ENCODE peak calls at places on chromosomes 12 and 14, in four cellular contexts. One of them, this sample, is unnamed.
A peak's percentile ranks its signal among the peaks of the same experiment; 100 is the strongest.

GRCh38 chr12:91017511-91018263 is 12.9 kb upstream of the EPYC start:
- DNase-seq in mammary epithelial cell: no peak
- DNase-seq in heart left ventricle: no peak
- DNase-seq in tibial nerve: peak; percentile 26
- DNase-seq in this sample: peak; percentile 18

GRCh38 chr12:110869035-110869434 is 22.2 kb downstream of the CCDC63 start:
- DNase-seq in tibial nerve: no peak
- DNase-seq in mammary epithelial cell: no peak
- DNase-seq in heart left ventricle: no peak
- DNase-seq in this sample: no peak

GRCh38 chr14:50225974-50226297 is 5.4 kb downstream of the SOS2 start:
- DNase-seq in tibial nerve: no peak
- DNase-seq in mammary epithelial cell: no peak
- DNase-seq in heart left ventricle: no peak
- DNase-seq in this sample: no peak

GRCh38 chr14:60241091-60241490 is 7.9 kb upstream of the PPM1A start:
- DNase-seq in mammary epithelial cell: no peak
- DNase-seq in heart left ventricle: no peak
- DNase-seq in tibial nerve: no peak
- DNase-seq in this sample: no peak

GRCh38 chr14:105909046-105909827 is 382.9 kb downstream of the TMEM121 start:
- DNase-seq in mammary epithelial cell: no peak
- DNase-seq in tibial nerve: no peak
- DNase-seq in heart left ventricle: peak; percentile 1
- DNase-seq in this sample: no peak

GRCh38 chr14:92651793-92652382 is 96.5 kb downstream of the LGMN start:
- DNase-seq in tibial nerve: peak; percentile 34
- DNase-seq in mammary epithelial cell: no peak
- DNase-seq in heart left ventricle: peak; percentile 71
- DNase-seq in this sample: no peak

GRCh38 chr14:97655169-97655948 is 858.2 kb downstream of the VRK1 start:
- DNase-seq in heart left ventricle: no peak
- DNase-seq in tibial nerve: no peak
- DNase-seq in mammary epithelial cell: no peak
- DNase-seq in this sample: no peak

GRCh38 chr12:82817368-82817767 is 130.7 kb downstream of the TMTC2 start:
- DNase-seq in heart left ventricle: no peak
- DNase-seq in tibial nerve: no peak
- DNase-seq in mammary epithelial cell: peak; percentile 43
- DNase-seq in this sample: peak; percentile 3

GRCh38 chr12:42450248-42450647 is 124.3 kb downstream of the PPHLN1 start:
- DNase-seq in heart left ventricle: no peak
- DNase-seq in mammary epithelial cell: peak; percentile 31
- DNase-seq in tibial nerve: no peak
- DNase-seq in this sample: no peak

GRCh38 chr14:68231832-68232642 is 412.5 kb downstream of the RAD51B start:
- DNase-seq in tibial nerve: no peak
- DNase-seq in heart left ventricle: no peak
- DNase-seq in mammary epithelial cell: peak; percentile 35
- DNase-seq in this sample: peak; percentile 76

GRCh38 chr12:25994252-25994651 is 35.8 kb downstream of the RASSF8 start:
- DNase-seq in heart left ventricle: no peak
- DNase-seq in mammary epithelial cell: peak; percentile 66
- DNase-seq in tibial nerve: no peak
- DNase-seq in this sample: peak; percentile 76

GRCh38 chr12:25996677-25997076 is 38.2 kb downstream of the RASSF8 start:
- DNase-seq in heart left ventricle: no peak
- DNase-seq in tibial nerve: no peak
- DNase-seq in mammary epithelial cell: no peak
- DNase-seq in this sample: no peak

GRCh38 chr12:25995906-25996305 is 37.4 kb downstream of the RASSF8 start:
- DNase-seq in mammary epithelial cell: no peak
- DNase-seq in tibial nerve: no peak
- DNase-seq in heart left ventricle: no peak
- DNase-seq in this sample: no peak

GRCh38 chr12:25997401-25997973 is 39.0 kb downstream of the RASSF8 start:
- DNase-seq in heart left ventricle: no peak
- DNase-seq in mammary epithelial cell: peak; percentile 66
- DNase-seq in tibial nerve: no peak
- DNase-seq in this sample: peak; percentile 73

DNA sequence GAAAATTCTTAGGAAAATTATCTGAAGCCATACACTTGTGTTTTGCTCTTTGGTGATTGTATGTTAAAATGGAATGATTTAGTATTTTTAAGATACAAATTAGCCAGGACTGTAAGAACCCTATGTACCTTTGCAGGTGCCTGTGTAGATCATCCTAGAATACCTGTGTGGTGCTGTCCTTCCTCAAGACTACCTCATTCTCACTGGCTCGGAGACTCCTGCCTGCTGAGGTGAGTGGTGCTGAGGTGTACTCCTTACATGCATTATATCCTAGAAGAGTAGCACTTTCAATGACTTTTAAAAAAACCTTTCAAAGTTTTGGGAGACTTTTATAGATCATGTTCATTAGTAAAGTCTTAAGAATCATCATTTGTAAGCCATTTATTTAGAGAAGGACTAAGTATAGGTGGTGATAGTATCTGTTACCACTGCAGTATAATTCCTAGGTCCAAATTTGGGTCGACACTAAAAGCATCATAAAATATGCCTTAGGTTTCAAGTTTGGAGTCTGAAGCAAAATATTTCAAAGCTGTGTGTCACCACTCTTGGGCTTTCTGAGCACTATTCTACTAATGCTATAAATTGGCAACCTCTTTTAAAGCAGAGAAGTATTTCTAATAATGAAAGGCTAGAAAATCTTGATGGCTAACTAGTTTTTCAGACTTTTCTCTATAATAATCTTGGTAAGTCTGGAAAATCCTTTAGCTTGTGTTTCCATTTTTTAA is 36.6 kb downstream of the RASSF8 start:
- DNase-seq in tibial nerve: no peak
- DNase-seq in heart left ventricle: no peak
- DNase-seq in mammary epithelial cell: no peak
- DNase-seq in this sample: no peak
- H3K4me3 ChIP-seq in tibial nerve: no peak overlapping the region
- H3K4me3 ChIP-seq in heart left ventricle: no peak overlapping the region
- H3K4me3 ChIP-seq in mammary epithelial cell: no peak overlapping the region
- H3K4me3 ChIP-seq in this sample: no peak overlapping the region

GRCh38 chr12:49776413-49776812 is 35.1 kb downstream of the TMBIM6 start:
- DNase-seq in tibial nerve: peak; percentile 46
- DNase-seq in mammary epithelial cell: peak; percentile 64
- DNase-seq in heart left ventricle: peak; percentile 73
- DNase-seq in this sample: peak; percentile 85
- TF ChIP-seq CTCF in tibial nerve: peak; percentile 92
- TF ChIP-seq CTCF in mammary epithelial cell: peak; percentile 85
- TF ChIP-seq CTCF in heart left ventricle: peak; percentile 81
- TF ChIP-seq CTCF in this sample: peak; percentile 84

DNA sequence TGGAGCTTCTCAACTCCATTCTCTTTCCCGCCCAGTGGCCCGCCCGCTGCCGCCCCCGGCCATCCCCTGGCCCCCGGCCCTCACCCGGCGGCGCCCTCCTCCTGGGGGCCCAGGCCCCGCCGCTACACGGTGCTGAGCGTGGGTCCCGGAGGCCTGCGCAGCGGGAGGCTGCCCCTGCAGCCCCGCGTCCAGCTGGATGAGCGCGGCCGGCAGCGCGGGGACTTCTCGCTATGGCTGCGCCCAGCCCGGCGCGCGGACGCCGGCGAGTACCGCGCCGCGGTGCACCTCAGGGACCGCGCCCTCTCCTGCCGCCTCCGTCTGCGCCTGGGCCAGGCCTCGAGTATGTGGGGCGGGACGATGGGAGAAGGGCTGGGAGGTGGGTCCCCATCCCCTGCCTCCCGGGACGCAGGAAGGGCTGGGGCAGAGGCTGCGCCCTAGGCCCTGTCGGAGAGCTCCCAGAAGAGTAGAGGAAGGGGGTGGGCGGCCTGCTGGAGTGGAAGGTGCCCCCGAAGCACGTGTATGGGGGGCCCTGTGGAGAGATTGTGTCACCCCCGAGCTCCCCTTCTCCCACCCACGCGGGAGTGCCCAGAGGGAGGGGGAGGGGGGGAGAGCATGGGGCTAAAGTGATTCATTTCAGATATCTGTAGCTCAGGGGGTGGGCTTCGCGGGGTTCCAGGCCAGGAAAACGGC is 1.5 kb downstream of the LAG3 start:
- DNase-seq in tibial nerve: no peak
- DNase-seq in mammary epithelial cell: no peak
- DNase-seq in heart left ventricle: no peak
- DNase-seq in this sample: no peak
- H3K4me3 ChIP-seq in tibial nerve: no peak overlapping the region
- H3K4me3 ChIP-seq in mammary epithelial cell: no peak overlapping the region
- H3K4me3 ChIP-seq in heart left ventricle: no peak overlapping the region
- H3K4me3 ChIP-seq in this sample: no peak overlapping the region

GRCh38 chr12:31362115-31362758 is 36.3 kb upstream of the SINHCAF start:
- DNase-seq in heart left ventricle: no peak
- DNase-seq in mammary epithelial cell: peak; percentile 25
- DNase-seq in tibial nerve: no peak
- DNase-seq in this sample: no peak
- TF ChIP-seq CTCF in heart left ventricle: no peak
- TF ChIP-seq CTCF in mammary epithelial cell: no peak
- TF ChIP-seq CTCF in tibial nerve: no peak
- TF ChIP-seq CTCF in this sample: no peak

GRCh38 chr14:63432228-63432627 is 110.9 kb downstream of the PPP2R5E start:
- DNase-seq in tibial nerve: no peak
- DNase-seq in heart left ventricle: no peak
- DNase-seq in mammary epithelial cell: no peak
- DNase-seq in this sample: no peak

GRCh38 chr14:63436286-63437098 is 106.7 kb downstream of the PPP2R5E start:
- DNase-seq in heart left ventricle: no peak
- DNase-seq in tibial nerve: no peak
- DNase-seq in mammary epithelial cell: no peak
- DNase-seq in this sample: no peak

GRCh38 chr14:63432888-63433552 is 110.2 kb downstream of the PPP2R5E start:
- DNase-seq in heart left ventricle: no peak
- DNase-seq in mammary epithelial cell: no peak
- DNase-seq in tibial nerve: no peak
- DNase-seq in this sample: no peak

GRCh38 chr14:63435838-63436237 is 107.3 kb downstream of the PPP2R5E start:
- DNase-seq in tibial nerve: peak; percentile 35
- DNase-seq in heart left ventricle: peak; percentile 56
- DNase-seq in mammary epithelial cell: no peak
- DNase-seq in this sample: peak; percentile 91

DNA sequence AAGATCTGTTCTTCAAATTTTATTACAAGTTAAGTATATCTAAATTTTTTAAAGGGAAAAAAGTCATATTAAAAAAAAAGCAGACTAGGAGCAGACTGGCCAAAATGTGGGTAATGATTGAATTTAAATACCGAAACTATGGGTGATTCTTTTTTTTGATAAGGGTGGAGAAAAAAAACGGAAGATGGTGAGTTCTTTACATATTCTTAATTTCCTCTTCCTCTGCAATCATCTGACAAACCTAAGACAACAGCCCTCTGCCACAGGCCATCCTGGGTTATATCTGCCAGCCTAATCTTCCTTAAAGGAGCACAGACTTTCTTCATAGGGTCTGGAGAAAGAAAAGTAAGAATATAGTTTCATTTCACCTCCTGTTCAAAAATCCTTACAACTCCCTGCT is 108.0 kb downstream of the PPP2R5E start:
- DNase-seq in mammary epithelial cell: no peak
- DNase-seq in tibial nerve: no peak
- DNase-seq in heart left ventricle: no peak
- DNase-seq in this sample: no peak
- H3K4me3 ChIP-seq in mammary epithelial cell: no peak overlapping the region
- H3K4me3 ChIP-seq in tibial nerve: no peak overlapping the region
- H3K4me3 ChIP-seq in heart left ventricle: no peak overlapping the region
- H3K4me3 ChIP-seq in this sample: no peak overlapping the region

GRCh38 chr12:127980585-127980984 is 286.4 kb upstream of the TMEM132C start:
- DNase-seq in heart left ventricle: no peak
- DNase-seq in mammary epithelial cell: no peak
- DNase-seq in tibial nerve: no peak
- DNase-seq in this sample: no peak
- TF ChIP-seq CTCF in heart left ventricle: no peak
- TF ChIP-seq CTCF in mammary epithelial cell: no peak
- TF ChIP-seq CTCF in tibial nerve: no peak
- TF ChIP-seq CTCF in this sample: no peak

This sample was measured in fibroblast of villous mesenchyme.